ENCODE peak calls at places on chromosome 17, in seven cellular contexts. R, L, I, U, S, A and J are unnamed samples. For H3K4me1 and H3K36me3, the result is how much of the 10 kb centered on the place peaks cover.

GRCh38 chr17:57921342-57921741 is 33.9 kb downstream of the CUEDC1 start:
- DNase-seq in R (no peak), L (no peak), I (peak), U (no peak), S (peak), A (no peak), J (no peak)

GRCh38 chr17:12977008-12977751 is 40.6 kb downstream of the ELAC2 start:
- DNase-seq in R (no peak), L (no peak), I (no peak), U (no peak), S (peak), A (no peak), J (no peak)

GRCh38 chr17:50598487-50598886 is 36.2 kb upstream of the ABCC3 start:
- DNase-seq in R (no peak), L (no peak), I (no peak), U (no peak), S (no peak), A (no peak), J (no peak)

GRCh38 chr17:42832213-42832933 is 824 bp upstream of the PSME3 start:
- DNase-seq in R (no peak), L (no peak), I (no peak), U (no peak), S (no peak), A (no peak), J (no peak)

GRCh38 chr17:2982854-2983636 is 80.4 kb downstream of the OR1D5 start:
- DNase-seq in R (no peak), L (peak), I (peak), U (no peak), S (peak), A (peak), J (no peak)

GRCh38 chr17:44900894-44901293 is 1.6 kb upstream of the EFTUD2 start:
- DNase-seq in R (no peak), L (no peak), I (peak), U (no peak), S (peak), A (peak), J (no peak)

GRCh38 chr17:19376799-19377198 is 1.5 kb upstream of the MAPK7 start:
- DNase-seq in R (no peak), L (no peak), I (peak), U (peak), S (no peak), A (no peak), J (no peak)

GRCh38 chr17:62644487-62645173 is 17.2 kb downstream of the MRC2 start:
- DNase-seq in R (no peak), L (no peak), I (no peak), U (no peak), S (no peak), A (peak), J (no peak)

GRCh38 chr17:14205992-14206461 is 30.6 kb downstream of the CDRT15 start:
- DNase-seq in R (no peak), L (peak), I (no peak), U (peak), S (no peak), A (no peak), J (no peak)

GRCh38 chr17:79483122-79483521 is 127.7 kb downstream of the RBFOX3 start:
- DNase-seq in R (no peak), L (no peak), I (no peak), U (no peak), S (no peak), A (no peak), J (no peak)

GRCh38 chr17:48198950-48199541 is 91.5 kb downstream of the SNX11 start:
- DNase-seq in R (no peak), L (no peak), I (no peak), U (peak), S (no peak), A (no peak), J (no peak)
- H3K4me1 ChIP-seq in R (under half), L (under half), I (under half), U (under half), S (under half), A (under half), J (under half)

GRCh38 chr17:17253445-17253844 is 16.5 kb upstream of the FLCN start:
- DNase-seq in R (no peak), L (no peak), I (no peak), U (no peak), S (no peak), A (no peak), J (no peak)

GRCh38 chr17:17254026-17254425 is 17.1 kb upstream of the FLCN start:
- DNase-seq in R (no peak), L (no peak), I (no peak), U (no peak), S (peak), A (no peak), J (no peak)

GRCh38 chr17:17246879-17247278 is 9.9 kb upstream of the FLCN start:
- DNase-seq in R (no peak), L (no peak), I (no peak), U (no peak), S (no peak), A (no peak), J (no peak)

GRCh38 chr17:17256316-17256715 is 19.3 kb upstream of the FLCN start:
- DNase-seq in R (no peak), L (no peak), I (no peak), U (no peak), S (no peak), A (no peak), J (no peak)

DNA sequence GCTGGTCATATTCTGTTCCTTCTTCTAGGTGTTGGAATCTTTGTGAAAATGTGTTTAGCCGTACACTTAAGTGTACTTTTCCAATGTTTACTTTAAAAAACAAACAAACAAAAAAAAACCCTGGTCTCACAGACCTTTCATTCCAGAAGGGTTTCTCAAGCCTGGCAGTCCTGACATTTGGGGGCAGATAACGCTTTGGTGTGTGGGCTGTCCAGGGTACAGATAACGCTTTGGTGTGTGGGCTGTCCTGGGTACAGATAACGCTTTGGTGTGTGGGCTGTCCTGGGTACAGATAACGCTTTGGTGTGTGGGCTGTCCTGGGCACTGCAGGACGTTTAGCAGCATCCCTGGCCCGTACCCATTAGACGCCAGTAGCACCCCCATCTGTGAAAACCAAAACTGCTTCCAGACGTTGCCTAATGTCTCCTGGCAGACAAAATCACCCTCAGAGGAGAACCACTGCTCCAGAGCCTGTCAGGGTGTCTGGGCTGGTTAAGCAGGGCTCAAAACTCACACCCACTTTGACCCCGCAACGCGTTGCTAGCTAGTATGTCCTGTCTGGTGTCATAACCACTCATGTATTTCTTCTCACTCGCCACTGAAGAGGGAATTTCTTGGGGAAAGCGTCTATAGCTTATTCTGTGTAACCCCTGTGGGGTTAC is 15.3 kb upstream of the FLCN start:
- DNase-seq in R (no peak), L (no peak), I (no peak), U (no peak), S (no peak), A (no peak), J (no peak)
- H3K36me3 ChIP-seq in R (half or more), L (half or more), I (under half), U (under half), S (under half), A (under half), J (under half)

GRCh38 chr17:75693500-75694481 is 26.7 kb downstream of the SAP30BP start:
- DNase-seq in R (no peak), L (peak), I (peak), U (peak), S (peak), A (peak), J (peak)
- H3K4me3 ChIP-seq in R (no peak), L (no peak), I (no peak), U (no peak), S (no peak), A (no peak), J (no peak)

DNA sequence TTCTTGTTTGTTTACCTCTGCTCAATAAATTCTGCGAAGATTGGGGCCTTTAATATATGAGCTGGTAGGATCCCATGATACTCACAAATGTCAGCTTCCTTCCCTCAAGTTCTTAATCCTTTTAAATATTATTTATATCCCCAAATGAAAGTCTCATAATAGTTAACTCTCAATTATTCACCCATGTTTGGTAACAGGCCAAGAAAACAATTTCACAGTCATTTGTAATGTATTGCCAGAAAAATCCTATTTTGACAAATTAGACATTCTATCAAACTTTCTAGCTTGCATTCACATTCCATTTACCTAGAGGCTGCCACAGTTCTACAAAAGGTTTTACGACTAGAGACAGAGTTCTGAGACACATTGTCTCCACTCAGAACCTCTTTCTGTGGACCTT is 441.2 kb downstream of the UTP18 start:
- DNase-seq in R (no peak), L (no peak), I (no peak), U (no peak), S (no peak), A (no peak), J (no peak)
- H3K4me1 ChIP-seq in R (under half), L (under half), I (under half), U (under half), S (under half), A (under half), J (under half)

DNA sequence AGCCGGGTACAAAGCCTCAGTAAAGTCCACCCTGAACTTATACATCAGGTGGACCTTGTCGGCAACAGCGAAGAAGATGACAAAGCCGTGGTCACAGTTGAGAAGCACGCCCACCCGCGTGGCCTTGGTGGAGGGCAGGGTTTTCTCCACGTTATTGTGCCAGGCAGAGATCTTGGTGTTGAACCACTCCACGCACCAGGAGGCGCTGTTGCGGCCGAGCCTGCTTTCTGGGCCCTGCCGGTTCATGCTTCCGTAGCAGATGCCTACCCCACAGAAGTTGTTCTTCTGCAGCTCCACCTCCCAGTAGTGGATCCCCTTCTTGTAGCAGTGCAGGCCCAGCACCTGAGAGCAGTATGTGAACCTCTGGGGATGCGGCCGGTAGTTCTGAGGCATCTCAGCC is 22.1 kb downstream of the TRIM25 start:
- DNase-seq in R (no peak), L (peak), I (no peak), U (no peak), S (no peak), A (peak), J (no peak)
- H3K36me3 ChIP-seq in R (half or more), L (half or more), I (under half), U (half or more), S (half or more), A (under half), J (under half)

GRCh38 chr17:68955181-68955841 is at the start of gene ABCA8:
- DNase-seq in R (no peak), L (no peak), I (peak), U (no peak), S (peak), A (no peak), J (no peak)

GRCh38 chr17:68954146-68954971 is 833 bp downstream of the ABCA8 start:
- DNase-seq in R (no peak), L (no peak), I (no peak), U (no peak), S (peak), A (no peak), J (no peak)

GRCh38 chr17:68950725-68951124 is 4.5 kb downstream of the ABCA8 start:
- DNase-seq in R (no peak), L (no peak), I (no peak), U (no peak), S (no peak), A (no peak), J (no peak)

GRCh38 chr17:68957944-68958343 is 2.8 kb upstream of the ABCA8 start:
- DNase-seq in R (no peak), L (no peak), I (no peak), U (no peak), S (no peak), A (no peak), J (no peak)

DNA sequence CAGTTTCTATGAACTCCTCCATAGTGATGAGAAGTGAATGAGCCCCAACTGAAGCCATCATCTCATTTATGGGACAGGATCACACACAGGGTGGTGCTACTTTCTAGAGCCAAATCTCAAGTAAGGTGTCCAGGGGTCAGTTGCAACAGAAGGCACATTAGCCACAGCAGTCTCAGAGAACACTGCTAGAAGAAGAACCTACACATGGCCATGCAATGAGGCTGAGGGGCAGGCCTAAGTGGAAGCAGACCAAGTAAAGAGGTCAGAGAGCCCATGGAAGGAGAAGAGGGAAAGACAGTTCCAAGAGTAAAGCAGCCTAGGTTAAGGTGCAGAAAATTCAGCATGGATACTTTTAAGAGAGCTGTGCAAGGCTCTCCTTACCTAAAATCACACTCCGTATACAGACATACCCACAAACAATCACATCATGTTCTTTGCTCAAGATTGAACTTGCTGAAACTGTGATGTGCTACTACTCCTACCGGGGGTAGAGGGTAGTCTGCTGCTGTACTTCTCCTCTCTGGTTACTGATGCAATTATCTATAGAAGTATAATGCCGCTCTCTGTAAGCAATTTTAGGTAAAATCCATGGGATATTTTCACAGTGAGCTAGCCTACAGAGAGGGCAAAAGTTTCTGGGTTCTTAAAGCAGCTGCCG is 1.7 kb downstream of the ABCA8 start:
- DNase-seq in R (no peak), L (no peak), I (no peak), U (no peak), S (no peak), A (no peak), J (no peak)
- H3K4me3 ChIP-seq in R (no peak), L (peak), I (peak), U (no peak), S (no peak), A (no peak), J (no peak)